ENCODE peak calls at places on chromosome 12, in five cellular contexts. Q, C, P, W and Z are unnamed samples.
A peak's percentile ranks its signal among the peaks of the same experiment; 100 is the strongest.

GRCh38 chr12:14473707-14474287 is 93.9 kb downstream of the PLBD1 start:
- DNase-seq in Q (no peak), C (no peak), P (peak; percentile 36), W (no peak), Z (no peak)

GRCh38 chr12:50732591-50732990 is 31.3 kb upstream of the ATF1 start:
- DNase-seq in Q (no peak), C (no peak), P (no peak), W (no peak), Z (no peak)

GRCh38 chr12:66903782-66904396 is 225.0 kb upstream of the GRIP1 start:
- DNase-seq in Q (no peak), C (no peak), P (peak; percentile 26), W (no peak), Z (no peak)

GRCh38 chr12:16844875-16845274 is 238.9 kb upstream of the LMO3 start:
- DNase-seq in Q (no peak), C (no peak), P (no peak), W (no peak), Z (no peak)

GRCh38 chr12:11486623-11487444 is 91.5 kb upstream of the PRB2 start:
- DNase-seq in Q (peak; percentile 53), C (peak; percentile 67), P (peak; percentile 81), W (peak; percentile 75), Z (peak; percentile 72)

GRCh38 chr12:122067966-122068365 is 10.6 kb upstream of the MLXIP start:
- DNase-seq in Q (no peak), C (no peak), P (peak; percentile 43), W (peak; percentile 58), Z (no peak)

GRCh38 chr12:12323606-12324005 is 26.4 kb downstream of the MANSC1 start:
- DNase-seq in Q (no peak), C (no peak), P (no peak), W (no peak), Z (no peak)

GRCh38 chr12:6328945-6329692 is 12.8 kb downstream of the TNFRSF1A start:
- DNase-seq in Q (no peak), C (no peak), P (no peak), W (no peak), Z (no peak)

GRCh38 chr12:57575771-57576612 is 15.0 kb upstream of the PIP4K2C start:
- DNase-seq in Q (no peak), C (no peak), P (no peak), W (no peak), Z (no peak)
- H3K27ac ChIP-seq in Q (no peak overlapping the region), C (no peak overlapping the region), P (no peak overlapping the region), W (no peak overlapping the region), Z (no peak overlapping the region)

GRCh38 chr12:57523706-57524614 is 1.3 kb downstream of the MBD6 start:
- DNase-seq in Q (no peak), C (no peak), P (no peak), W (no peak), Z (no peak)

GRCh38 chr12:57525615-57526383 is 3.2 kb downstream of the MBD6 start:
- DNase-seq in Q (no peak), C (no peak), P (no peak), W (no peak), Z (no peak)

GRCh38 chr12:57526477-57527126 is 4.0 kb downstream of the MBD6 start:
- DNase-seq in Q (no peak), C (no peak), P (no peak), W (no peak), Z (no peak)

GRCh38 chr12:57522887-57523705 is 472 bp downstream of the MBD6 start:
- DNase-seq in Q (peak; percentile 17), C (peak; percentile 67), P (no peak), W (peak; percentile 48), Z (peak; percentile 70)

GRCh38 chr12:57524814-57525614 is 2.4 kb downstream of the MBD6 start:
- DNase-seq in Q (no peak), C (no peak), P (no peak), W (no peak), Z (peak; percentile 45)
- H3K27ac ChIP-seq in Q (no peak overlapping the region), C (peak overlapping the region; percentile 95), P (peak overlapping the region; percentile 91), W (peak overlapping the region; percentile 99), Z (no peak overlapping the region)

GRCh38 chr12:93763746-93764147 is 86.6 kb downstream of the CRADD start:
- DNase-seq in Q (no peak), C (no peak), P (no peak), W (no peak), Z (no peak)
- H3K27ac ChIP-seq in Q (no peak overlapping the region), C (no peak overlapping the region), P (no peak overlapping the region), W (no peak overlapping the region), Z (no peak overlapping the region)

GRCh38 chr12:92404259-92404894 is 258.7 kb upstream of the BTG1 start:
- DNase-seq in Q (no peak), C (no peak), P (no peak), W (no peak), Z (no peak)
- H3K27ac ChIP-seq in Q (no peak overlapping the region), C (no peak overlapping the region), P (peak overlapping the region; percentile 83), W (no peak overlapping the region), Z (no peak overlapping the region)

DNA sequence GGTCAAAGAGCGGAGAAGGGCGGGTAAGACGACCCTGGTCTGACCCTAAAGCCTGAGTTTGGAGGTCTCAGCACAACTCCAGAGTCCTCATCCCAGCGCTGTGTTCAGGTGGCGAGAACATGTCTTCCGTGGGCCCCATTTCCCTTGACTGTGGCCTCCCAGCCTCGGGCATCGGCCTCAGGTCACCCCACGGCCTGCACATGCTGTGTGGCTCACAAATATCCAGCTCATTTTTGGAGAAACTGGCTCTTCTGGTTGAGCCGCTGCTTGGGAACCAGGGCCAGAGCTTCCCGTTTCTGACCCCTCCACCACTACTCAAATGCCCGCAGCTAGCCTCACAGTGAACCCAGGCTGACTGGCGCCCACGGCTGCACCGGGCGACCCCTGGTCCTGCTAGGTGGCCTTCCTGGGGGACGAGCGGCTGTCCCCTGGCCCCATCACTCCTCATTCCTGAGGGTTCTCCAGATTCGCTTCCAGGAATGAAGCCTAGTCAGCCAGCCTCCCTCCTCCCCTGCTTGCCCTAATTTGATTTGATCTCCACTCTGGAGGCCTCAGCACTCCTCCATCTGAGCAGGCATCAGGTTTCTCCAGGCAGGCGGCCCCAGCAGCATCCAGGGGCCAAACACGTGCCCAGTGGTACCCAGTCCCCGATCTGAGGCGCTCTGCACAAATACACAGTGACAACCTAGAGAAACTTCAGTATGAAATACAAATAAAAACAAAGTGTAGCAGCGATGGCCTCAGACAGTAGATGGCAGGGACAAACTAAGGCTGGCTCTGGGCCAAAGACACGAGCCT is 4.7 kb downstream of the P2RX2 start:
- DNase-seq in Q (no peak), C (no peak), P (no peak), W (no peak), Z (no peak)
- H3K27ac ChIP-seq in Q (no peak overlapping the region), C (no peak overlapping the region), P (no peak overlapping the region), W (no peak overlapping the region), Z (no peak overlapping the region)